ENCODE peak calls at places on chromosomes 7 and 10, in seven cellular contexts. Y, V, A, L, F, I and Z are unnamed samples.

GRCh38 chr7:131244259-131244852 is 83.3 kb upstream of the MKLN1 start:
- DNase-seq in Y (no peak), I (peak; percentile 90), V (no peak), A (peak; percentile 35), F (peak; percentile 17), L (peak; percentile 71), Z (peak; percentile 37)

GRCh38 chr7:149817301-149817771 is 20.8 kb upstream of the ZNF862 start:
- DNase-seq in I (no peak), L (no peak), F (no peak), V (no peak), A (no peak), Y (no peak), Z (no peak)

GRCh38 chr10:6023661-6024333 is 38.4 kb downstream of the IL2RA start:
- DNase-seq in A (no peak), I (no peak), L (no peak), Y (no peak), F (no peak), V (no peak), Z (no peak)

GRCh38 chr10:49168821-49169495 is 19.2 kb downstream of the TMEM273 start:
- DNase-seq in V (no peak), A (no peak), Y (no peak), L (no peak), F (no peak), I (no peak), Z (no peak)

GRCh38 chr10:323651-324293 is 188.5 kb downstream of the ZMYND11 start:
- DNase-seq in Y (peak; percentile 90), A (peak; percentile 45), I (peak; percentile 88), L (peak; percentile 90), V (peak; percentile 58), F (peak; percentile 52), Z (peak; percentile 81)

GRCh38 chr10:124892031-124892430 is 49.9 kb upstream of the ZRANB1 start:
- DNase-seq in F (no peak), I (no peak), V (no peak), A (no peak), L (no peak), Y (no peak), Z (no peak)

GRCh38 chr10:130509881-130510689 is 373.9 kb downstream of the GLRX3 start:
- DNase-seq in A (no peak), F (no peak), L (no peak), I (no peak), Y (no peak), V (no peak), Z (no peak)

GRCh38 chr7:37212526-37212925 is 236.1 kb downstream of the ELMO1 start:
- DNase-seq in Y (no peak), A (no peak), V (no peak), L (no peak), I (no peak), F (no peak), Z (no peak)

GRCh38 chr7:157991351-157991750 is 596.3 kb downstream of the PTPRN2 start:
- DNase-seq in V (no peak), A (no peak), L (no peak), F (peak; percentile 18), Y (no peak), I (no peak), Z (no peak)

GRCh38 chr7:136874393-136875032 is 6.1 kb downstream of the CHRM2 start:
- DNase-seq in F (no peak), A (peak; percentile 20), V (no peak), L (no peak), I (no peak), Y (no peak), Z (no peak)

GRCh38 chr10:86650151-86650550 is 4.2 kb upstream of the OPN4 start:
- DNase-seq in L (no peak), A (no peak), V (no peak), Y (peak; percentile 44), F (no peak), I (no peak), Z (no peak)

GRCh38 chr7:151626422-151627115 is 106.9 kb upstream of the RHEB start:
- DNase-seq in L (no peak), Y (peak; percentile 40), I (no peak), F (peak; percentile 41), A (peak; percentile 45), V (peak; percentile 44), Z (no peak)

GRCh38 chr7:137880432-137880831 is 33.7 kb upstream of the DGKI start:
- DNase-seq in I (peak; percentile 62), L (no peak), V (no peak), Y (no peak), A (no peak), F (no peak), Z (no peak)

GRCh38 chr7:75056476-75056875 is 17.1 kb downstream of the RCC1L start:
- DNase-seq in L (no peak), F (no peak), Y (no peak), I (peak; percentile 82), V (no peak), A (no peak), Z (no peak)

GRCh38 chr10:49289480-49289879 is 9.5 kb upstream of the C10orf71 start:
- DNase-seq in I (no peak), A (no peak), V (no peak), L (no peak), Y (no peak), F (no peak), Z (peak; percentile 61)

GRCh38 chr7:24521917-24522583 is 51.2 kb upstream of the PALS2 start:
- DNase-seq in L (no peak), F (no peak), I (no peak), A (no peak), V (no peak), Y (no peak), Z (no peak)

GRCh38 chr10:85983051-85983450 is 383.5 kb downstream of the GRID1 start:
- DNase-seq in L (no peak), F (no peak), A (no peak), V (no peak), I (no peak), Y (no peak), Z (no peak)

GRCh38 chr10:3622845-3623621 is 162.0 kb downstream of the KLF6 start:
- DNase-seq in I (no peak), Y (no peak), F (no peak), V (no peak), L (no peak), A (no peak), Z (no peak)

GRCh38 chr10:33052476-33052875 is 94.4 kb upstream of the ITGB1 start:
- DNase-seq in F (no peak), A (no peak), L (no peak), V (no peak), I (no peak), Y (no peak), Z (no peak)

GRCh38 chr7:128893251-128894100 is 17.0 kb downstream of the KCP start:
- DNase-seq in A (no peak), V (no peak), F (peak; percentile 61), L (peak; percentile 28), Y (peak; percentile 56), I (no peak), Z (no peak)

GRCh38 chr7:138980575-138981285 is 459 bp downstream of the KIAA1549 start:
- DNase-seq in L (peak; percentile 54), A (no peak), I (no peak), V (no peak), Y (no peak), F (no peak), Z (peak; percentile 75)

GRCh38 chr7:114879554-114879953 is 42.3 kb upstream of the MDFIC start:
- DNase-seq in Y (no peak), V (no peak), F (no peak), L (no peak), A (no peak), I (no peak), Z (no peak)

GRCh38 chr7:46759711-46760480 is 822.0 kb downstream of the TNS3 start:
- DNase-seq in V (no peak), A (no peak), L (no peak), I (no peak), F (no peak), Y (no peak), Z (no peak)

GRCh38 chr7:86558680-86559079 is 85.0 kb upstream of the GRM3 start:
- DNase-seq in I (no peak), A (no peak), F (no peak), V (no peak), L (no peak), Y (no peak), Z (no peak)

GRCh38 chr7:19107392-19108147 is 9.9 kb downstream of the TWIST1 start:
- DNase-seq in Y (peak; percentile 78), V (peak; percentile 32), F (no peak), I (peak; percentile 51), L (no peak), A (no peak), Z (peak; percentile 90)

DNA sequence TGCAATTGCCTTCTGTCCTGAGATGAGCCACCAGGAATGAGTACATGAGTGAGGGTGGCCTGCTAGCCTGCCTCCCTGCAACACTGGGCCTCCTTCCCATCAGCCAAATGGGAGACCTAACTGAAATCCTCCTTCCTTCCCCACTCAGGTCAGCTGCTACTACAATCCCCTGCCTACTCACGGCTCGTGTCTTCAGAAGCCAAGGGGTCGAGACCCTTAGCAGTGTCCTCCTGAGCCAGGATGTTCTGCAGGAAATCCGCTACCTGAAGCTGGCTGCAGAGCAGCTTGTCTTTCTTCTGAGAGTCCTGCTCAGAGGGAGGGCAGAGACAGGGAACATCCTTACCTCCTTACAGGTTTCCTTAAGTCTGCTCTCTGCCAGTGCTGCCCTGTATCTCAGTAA is 1.2 kb downstream of the ZWINT start:
- DNase-seq in L (no peak), Y (no peak), F (no peak), V (no peak), A (no peak), I (no peak), Z (no peak)
- H3K4me3 ChIP-seq in L (no peak overlapping the region), Y (no peak overlapping the region), F (no peak overlapping the region), V (no peak overlapping the region), A (peak overlapping the region; percentile 81), I (no peak overlapping the region), Z (no peak overlapping the region)

GRCh38 chr10:132637477-132638129 is 100.0 kb downstream of the INPP5A start:
- DNase-seq in I (peak; percentile 39), L (peak; percentile 36), F (no peak), V (peak; percentile 23), A (peak; percentile 59), Y (no peak), Z (no peak)
- TF ChIP-seq CTCF in I (peak; percentile 73), L (peak; percentile 82), F (peak; percentile 84), V (peak; percentile 83), A (peak; percentile 80), Y (peak; percentile 51), Z (no peak)

DNA sequence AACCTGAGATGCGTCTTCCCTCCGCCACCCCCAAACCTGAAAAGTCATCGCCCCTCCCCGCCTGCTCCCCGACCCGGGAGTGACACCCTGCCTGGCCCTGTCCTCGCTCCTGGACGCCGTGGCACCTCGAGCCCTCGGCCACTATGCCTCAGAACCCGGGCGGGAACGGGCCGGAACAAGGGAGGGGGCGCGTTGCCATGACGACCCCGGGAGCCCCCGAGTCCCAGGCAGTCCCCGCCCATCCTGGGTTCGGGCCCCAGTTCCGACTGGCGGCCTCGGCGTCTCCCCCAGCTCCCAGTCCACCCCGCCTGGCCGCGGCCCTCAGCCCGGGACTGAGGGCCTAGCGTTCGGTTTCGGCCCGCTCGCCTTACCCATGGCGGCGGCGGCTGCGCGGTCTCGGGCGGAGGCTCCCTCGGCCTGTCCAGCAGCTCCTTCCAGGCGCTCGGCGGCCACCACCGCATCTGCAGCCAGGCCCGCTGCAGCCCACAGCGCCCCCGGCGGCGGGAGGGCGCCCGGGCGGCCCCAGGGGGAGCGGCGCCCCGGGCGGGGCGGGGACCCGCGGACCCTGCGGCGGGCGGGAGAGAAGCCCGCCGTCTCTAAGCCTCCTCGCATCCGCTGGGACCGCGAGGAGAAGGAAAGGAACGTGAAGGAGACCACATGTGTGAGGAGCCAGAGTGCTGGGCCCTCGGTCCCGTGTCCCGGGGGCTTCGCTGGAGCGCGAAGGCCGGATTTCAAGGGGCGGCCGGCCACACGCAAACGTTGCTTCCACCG is at the start of gene RUFY2:
- DNase-seq in I (peak; percentile 77), V (peak; percentile 82), Y (peak; percentile 89), L (peak; percentile 91), F (peak; percentile 80), A (peak; percentile 58), Z (peak; percentile 44)
- TF ChIP-seq POLR2A in I (peak; percentile 83), V (no peak), Y (peak; percentile 74), L (peak; percentile 64), F (peak; percentile 60), A (peak; percentile 76), Z (no peak)

GRCh38 chr10:93071674-93072224 is 1.9 kb upstream of the CYP26A1 start:
- DNase-seq in Y (no peak), V (no peak), A (peak; percentile 70), F (peak; percentile 29), L (no peak), I (no peak), Z (no peak)
- H3K4me3 ChIP-seq in Y (peak overlapping the region; percentile 40), V (peak overlapping the region; percentile 49), A (peak overlapping the region; percentile 77), F (no peak overlapping the region), L (peak overlapping the region; percentile 12), I (no peak overlapping the region), Z (no peak overlapping the region)